ENCODE peak calls at places on chromosome 13, in seven cellular contexts. One of them, this sample, is unnamed.

GRCh38 chr13:104984296-104984818 is 1551.1 kb downstream of the EFNB2 start:
- DNase-seq in neural crest cell: no peak
- DNase-seq in cardiac fibroblast: peak; percentile 57
- DNase-seq in endothelial cell: no peak
- DNase-seq in hepatocyte: peak; percentile 49
- DNase-seq in heart left ventricle: peak; percentile 72
- DNase-seq in ascending aorta: no peak
- DNase-seq in this sample: no peak

GRCh38 chr13:74930402-74931165 is 551.4 kb downstream of the TBC1D4 start:
- DNase-seq in endothelial cell: no peak
- DNase-seq in hepatocyte: no peak
- DNase-seq in heart left ventricle: no peak
- DNase-seq in ascending aorta: no peak
- DNase-seq in cardiac fibroblast: peak; percentile 22
- DNase-seq in neural crest cell: no peak
- DNase-seq in this sample: no peak

GRCh38 chr13:80084086-80084676 is 256.7 kb downstream of the SPRY2 start:
- DNase-seq in hepatocyte: peak; percentile 30
- DNase-seq in cardiac fibroblast: peak; percentile 95
- DNase-seq in endothelial cell: no peak
- DNase-seq in ascending aorta: no peak
- DNase-seq in neural crest cell: no peak
- DNase-seq in heart left ventricle: no peak
- DNase-seq in this sample: no peak

GRCh38 chr13:28505543-28506135 is 10.7 kb upstream of the FLT1 start:
- DNase-seq in hepatocyte: no peak
- DNase-seq in cardiac fibroblast: peak; percentile 13
- DNase-seq in ascending aorta: no peak
- DNase-seq in endothelial cell: no peak
- DNase-seq in neural crest cell: no peak
- DNase-seq in heart left ventricle: peak; percentile 27
- DNase-seq in this sample: no peak

GRCh38 chr13:22014469-22014868 is 343.6 kb downstream of the FGF9 start:
- DNase-seq in hepatocyte: peak; percentile 31
- DNase-seq in cardiac fibroblast: no peak
- DNase-seq in neural crest cell: no peak
- DNase-seq in heart left ventricle: no peak
- DNase-seq in ascending aorta: no peak
- DNase-seq in endothelial cell: no peak
- DNase-seq in this sample: no peak

GRCh38 chr13:35833031-35833430 is 298.2 kb downstream of the DCLK1 start:
- DNase-seq in endothelial cell: no peak
- DNase-seq in ascending aorta: no peak
- DNase-seq in cardiac fibroblast: no peak
- DNase-seq in heart left ventricle: no peak
- DNase-seq in neural crest cell: no peak
- DNase-seq in hepatocyte: no peak
- DNase-seq in this sample: no peak

GRCh38 chr13:107843281-107843680 is 372.1 kb downstream of the LIG4 start:
- DNase-seq in neural crest cell: no peak
- DNase-seq in hepatocyte: no peak
- DNase-seq in cardiac fibroblast: no peak
- DNase-seq in ascending aorta: no peak
- DNase-seq in endothelial cell: no peak
- DNase-seq in heart left ventricle: no peak
- DNase-seq in this sample: no peak

GRCh38 chr13:51229141-51229540 is 6.9 kb downstream of the FAM124A start:
- DNase-seq in hepatocyte: no peak
- DNase-seq in cardiac fibroblast: no peak
- DNase-seq in neural crest cell: no peak
- DNase-seq in heart left ventricle: no peak
- DNase-seq in endothelial cell: no peak
- DNase-seq in ascending aorta: no peak
- DNase-seq in this sample: peak; percentile 24

GRCh38 chr13:37984357-37984756 is 114.8 kb upstream of the TRPC4 start:
- DNase-seq in ascending aorta: no peak
- DNase-seq in neural crest cell: no peak
- DNase-seq in endothelial cell: no peak
- DNase-seq in heart left ventricle: no peak
- DNase-seq in hepatocyte: no peak
- DNase-seq in cardiac fibroblast: no peak
- DNase-seq in this sample: peak; percentile 50

GRCh38 chr13:94196426-94196825 is 283.1 kb downstream of the DCT start:
- DNase-seq in hepatocyte: no peak
- DNase-seq in cardiac fibroblast: peak; percentile 45
- DNase-seq in endothelial cell: no peak
- DNase-seq in neural crest cell: no peak
- DNase-seq in ascending aorta: no peak
- DNase-seq in heart left ventricle: no peak
- DNase-seq in this sample: no peak

GRCh38 chr13:113915012-113915763 is 51.3 kb upstream of the GAS6 start:
- DNase-seq in neural crest cell: no peak
- DNase-seq in ascending aorta: no peak
- DNase-seq in endothelial cell: no peak
- DNase-seq in cardiac fibroblast: no peak
- DNase-seq in heart left ventricle: no peak
- DNase-seq in hepatocyte: no peak
- DNase-seq in this sample: peak; percentile 15

GRCh38 chr13:81874681-81875661 is 1534.0 kb upstream of the SPRY2 start:
- DNase-seq in neural crest cell: no peak
- DNase-seq in hepatocyte: peak; percentile 4
- DNase-seq in cardiac fibroblast: no peak
- DNase-seq in heart left ventricle: no peak
- DNase-seq in ascending aorta: no peak
- DNase-seq in endothelial cell: no peak
- DNase-seq in this sample: peak; percentile 93

GRCh38 chr13:88895261-88895941 is 1224.2 kb downstream of the SLITRK5 start:
- DNase-seq in hepatocyte: no peak
- DNase-seq in heart left ventricle: no peak
- DNase-seq in endothelial cell: no peak
- DNase-seq in cardiac fibroblast: no peak
- DNase-seq in neural crest cell: no peak
- DNase-seq in ascending aorta: no peak
- DNase-seq in this sample: no peak

GRCh38 chr13:32581177-32581786 is 5.0 kb upstream of the PDS5B start:
- DNase-seq in ascending aorta: no peak
- DNase-seq in heart left ventricle: no peak
- DNase-seq in endothelial cell: no peak
- DNase-seq in neural crest cell: no peak
- DNase-seq in hepatocyte: peak; percentile 47
- DNase-seq in cardiac fibroblast: peak; percentile 67
- DNase-seq in this sample: no peak

GRCh38 chr13:110925023-110925608 is 10.2 kb upstream of the ANKRD10 start:
- DNase-seq in heart left ventricle: no peak
- DNase-seq in neural crest cell: peak; percentile 15
- DNase-seq in hepatocyte: no peak
- DNase-seq in endothelial cell: peak; percentile 30
- DNase-seq in ascending aorta: no peak
- DNase-seq in cardiac fibroblast: no peak
- DNase-seq in this sample: peak; percentile 60

GRCh38 chr13:104869501-104869900 is 1666.0 kb downstream of the EFNB2 start:
- DNase-seq in heart left ventricle: no peak
- DNase-seq in endothelial cell: no peak
- DNase-seq in neural crest cell: no peak
- DNase-seq in cardiac fibroblast: peak; percentile 7
- DNase-seq in hepatocyte: no peak
- DNase-seq in ascending aorta: no peak
- DNase-seq in this sample: no peak

GRCh38 chr13:72959643-72960042 is 99.2 kb upstream of the KLF5 start:
- DNase-seq in heart left ventricle: no peak
- DNase-seq in neural crest cell: no peak
- DNase-seq in cardiac fibroblast: peak; percentile 57
- DNase-seq in endothelial cell: no peak
- DNase-seq in hepatocyte: no peak
- DNase-seq in ascending aorta: no peak
- DNase-seq in this sample: no peak

GRCh38 chr13:109782066-109782822 is 4.1 kb downstream of the IRS2 start:
- DNase-seq in hepatocyte: no peak
- DNase-seq in heart left ventricle: no peak
- DNase-seq in ascending aorta: no peak
- DNase-seq in cardiac fibroblast: no peak
- DNase-seq in neural crest cell: no peak
- DNase-seq in endothelial cell: no peak
- DNase-seq in this sample: no peak

GRCh38 chr13:75440100-75440499 is 41.9 kb downstream of the TBC1D4 start:
- DNase-seq in ascending aorta: no peak
- DNase-seq in endothelial cell: no peak
- DNase-seq in cardiac fibroblast: no peak
- DNase-seq in neural crest cell: no peak
- DNase-seq in hepatocyte: no peak
- DNase-seq in heart left ventricle: no peak
- DNase-seq in this sample: no peak

GRCh38 chr13:78317030-78317429 is 286.3 kb downstream of the POU4F1 start:
- DNase-seq in cardiac fibroblast: peak; percentile 14
- DNase-seq in neural crest cell: no peak
- DNase-seq in hepatocyte: peak; percentile 10
- DNase-seq in ascending aorta: no peak
- DNase-seq in heart left ventricle: no peak
- DNase-seq in endothelial cell: no peak
- DNase-seq in this sample: no peak
- TF ChIP-seq CTCF in cardiac fibroblast: peak; percentile 44
- TF ChIP-seq CTCF in neural crest cell: peak; percentile 56
- TF ChIP-seq CTCF in hepatocyte: peak; percentile 54
- TF ChIP-seq CTCF in ascending aorta: no peak
- TF ChIP-seq CTCF in heart left ventricle: peak; percentile 57
- TF ChIP-seq CTCF in endothelial cell: no peak
- TF ChIP-seq CTCF in this sample: peak; percentile 62

DNA sequence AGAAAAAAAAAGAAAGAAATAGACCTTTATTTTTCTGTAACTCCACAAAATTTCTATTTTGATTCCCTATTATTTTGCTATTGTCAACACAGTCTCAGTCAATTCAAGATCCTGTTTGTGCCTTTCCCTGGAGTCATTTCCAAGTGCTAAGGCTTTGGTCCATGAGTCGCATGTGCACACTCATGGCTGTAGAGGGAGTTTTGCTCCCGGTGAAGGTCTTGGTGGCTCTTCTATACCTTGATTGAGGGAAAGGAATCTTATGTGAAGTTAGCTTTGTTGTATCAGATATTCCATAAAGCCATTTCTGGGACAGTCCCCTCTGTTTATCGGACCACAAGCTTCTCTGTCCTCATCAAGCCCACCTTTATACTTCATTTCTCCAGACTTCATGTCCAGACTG is 58.7 kb upstream of the ALOX5AP start:
- DNase-seq in hepatocyte: peak; percentile 12
- DNase-seq in neural crest cell: no peak
- DNase-seq in cardiac fibroblast: peak; percentile 42
- DNase-seq in heart left ventricle: no peak
- DNase-seq in endothelial cell: no peak
- DNase-seq in ascending aorta: no peak
- DNase-seq in this sample: no peak
- TF ChIP-seq CTCF in hepatocyte: peak; percentile 29
- TF ChIP-seq CTCF in neural crest cell: peak; percentile 25
- TF ChIP-seq CTCF in cardiac fibroblast: peak; percentile 60
- TF ChIP-seq CTCF in heart left ventricle: peak; percentile 17
- TF ChIP-seq CTCF in endothelial cell: no peak
- TF ChIP-seq CTCF in ascending aorta: no peak
- TF ChIP-seq CTCF in this sample: peak; percentile 53

GRCh38 chr13:45737571-45738002 is 35.5 kb downstream of the CBY2 start:
- DNase-seq in ascending aorta: no peak
- DNase-seq in hepatocyte: no peak
- DNase-seq in cardiac fibroblast: no peak
- DNase-seq in endothelial cell: no peak
- DNase-seq in neural crest cell: no peak
- DNase-seq in heart left ventricle: no peak
- DNase-seq in this sample: peak; percentile 65
- TF ChIP-seq CTCF in ascending aorta: no peak
- TF ChIP-seq CTCF in hepatocyte: no peak
- TF ChIP-seq CTCF in cardiac fibroblast: peak; percentile 16
- TF ChIP-seq CTCF in endothelial cell: peak; percentile 49
- TF ChIP-seq CTCF in neural crest cell: no peak
- TF ChIP-seq CTCF in heart left ventricle: no peak
- TF ChIP-seq CTCF in this sample: peak; percentile 66

GRCh38 chr13:50129065-50129922 is 114.0 kb downstream of the KCNRG start:
- DNase-seq in hepatocyte: no peak
- DNase-seq in ascending aorta: no peak
- DNase-seq in heart left ventricle: peak; percentile 55
- DNase-seq in neural crest cell: no peak
- DNase-seq in cardiac fibroblast: no peak
- DNase-seq in endothelial cell: no peak
- DNase-seq in this sample: no peak

GRCh38 chr13:50127017-50127725 is 111.9 kb downstream of the KCNRG start:
- DNase-seq in hepatocyte: peak; percentile 72
- DNase-seq in ascending aorta: no peak
- DNase-seq in neural crest cell: peak; percentile 40
- DNase-seq in heart left ventricle: peak; percentile 62
- DNase-seq in endothelial cell: peak; percentile 32
- DNase-seq in cardiac fibroblast: peak; percentile 64
- DNase-seq in this sample: peak; percentile 58

GRCh38 chr13:50129923-50130685 is 114.9 kb downstream of the KCNRG start:
- DNase-seq in cardiac fibroblast: peak; percentile 59
- DNase-seq in ascending aorta: no peak
- DNase-seq in endothelial cell: peak; percentile 43
- DNase-seq in neural crest cell: peak; percentile 28
- DNase-seq in hepatocyte: peak; percentile 42
- DNase-seq in heart left ventricle: peak; percentile 64
- DNase-seq in this sample: peak; percentile 64

GRCh38 chr13:50127726-50128291 is 112.6 kb downstream of the KCNRG start:
- DNase-seq in neural crest cell: peak; percentile 34
- DNase-seq in ascending aorta: no peak
- DNase-seq in heart left ventricle: no peak
- DNase-seq in cardiac fibroblast: no peak
- DNase-seq in hepatocyte: peak; percentile 43
- DNase-seq in endothelial cell: peak; percentile 35
- DNase-seq in this sample: peak; percentile 56

GRCh38 chr13:50128406-50129048 is 113.3 kb downstream of the KCNRG start:
- DNase-seq in ascending aorta: no peak
- DNase-seq in cardiac fibroblast: no peak
- DNase-seq in endothelial cell: no peak
- DNase-seq in hepatocyte: no peak
- DNase-seq in heart left ventricle: no peak
- DNase-seq in neural crest cell: no peak
- DNase-seq in this sample: peak; percentile 62
- TF ChIP-seq CTCF in ascending aorta: no peak
- TF ChIP-seq CTCF in cardiac fibroblast: no peak
- TF ChIP-seq CTCF in endothelial cell: no peak
- TF ChIP-seq CTCF in hepatocyte: no peak
- TF ChIP-seq CTCF in heart left ventricle: no peak
- TF ChIP-seq CTCF in neural crest cell: no peak
- TF ChIP-seq CTCF in this sample: peak; percentile 18

DNA sequence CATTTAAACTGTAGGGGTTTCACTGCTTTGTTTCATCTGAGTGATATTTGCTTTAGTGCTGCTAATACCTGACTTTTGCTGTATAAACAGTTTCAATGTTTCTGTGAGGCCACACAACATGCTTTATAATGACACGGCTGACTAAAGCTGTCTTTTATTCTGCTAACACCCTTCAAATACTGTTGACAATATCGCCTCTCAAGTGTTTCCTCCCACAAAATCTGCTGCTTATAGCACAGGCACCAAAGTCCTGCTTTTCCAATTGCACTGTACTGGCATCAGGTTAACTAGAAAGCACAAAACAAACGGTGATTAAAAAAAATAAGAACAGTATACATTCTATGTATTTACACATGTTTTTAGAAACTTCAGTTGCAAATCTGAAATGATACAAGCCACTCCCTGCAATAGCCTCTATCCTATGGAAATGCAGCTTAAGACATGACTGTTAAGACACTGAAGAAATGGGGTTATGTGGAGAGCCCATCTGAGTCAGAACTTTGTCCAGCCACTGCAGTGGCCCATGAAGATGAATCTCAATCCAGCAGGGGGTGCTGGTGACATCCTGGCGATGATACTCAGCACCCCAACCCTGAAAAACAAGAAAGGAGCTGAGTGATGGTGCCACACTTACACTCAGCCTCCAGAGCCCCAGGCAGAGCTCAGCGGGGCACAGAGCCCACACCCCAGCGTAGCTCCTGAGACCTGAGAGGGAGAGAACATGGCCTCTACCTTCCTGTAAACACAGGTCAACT is 29.4 kb downstream of the RFXAP start:
- DNase-seq in ascending aorta: no peak
- DNase-seq in heart left ventricle: no peak
- DNase-seq in neural crest cell: no peak
- DNase-seq in endothelial cell: no peak
- DNase-seq in hepatocyte: no peak
- DNase-seq in cardiac fibroblast: peak; percentile 11
- DNase-seq in this sample: no peak
- TF ChIP-seq CTCF in ascending aorta: no peak
- TF ChIP-seq CTCF in heart left ventricle: peak; percentile 36
- TF ChIP-seq CTCF in neural crest cell: peak; percentile 27
- TF ChIP-seq CTCF in endothelial cell: peak; percentile 27
- TF ChIP-seq CTCF in hepatocyte: peak; percentile 17
- TF ChIP-seq CTCF in cardiac fibroblast: no peak
- TF ChIP-seq CTCF in this sample: peak; percentile 64